ENCODE peak calls at places on chromosomes 1 and 21, in ten cellular contexts. I, L, V, X, S, A, W, Q, P and N are unnamed samples.

GRCh38 chr1:16075337-16076002 is 2.0 kb upstream of the FAM131C start:
- DNase-seq in A (no peak), L (peak), P (peak), X (no peak), S (no peak), I (peak), V (no peak), W (peak), Q (peak), N (peak)

GRCh38 chr1:34266127-34266951 is 89.6 kb downstream of the C1orf94 start:
- DNase-seq in I (no peak), Q (no peak), V (no peak), X (no peak), S (no peak), L (no peak), W (no peak), A (no peak), P (no peak), N (no peak)

GRCh38 chr1:234553241-234554156 is 56.5 kb downstream of the IRF2BP2 start:
- DNase-seq in V (no peak), A (no peak), S (no peak), P (no peak), W (peak), Q (peak), X (no peak), I (no peak), L (no peak), N (no peak)

GRCh38 chr1:10209590-10209904 is 823 bp upstream of the KIF1B start:
- DNase-seq in V (no peak), A (no peak), I (no peak), W (no peak), L (no peak), X (no peak), S (no peak), Q (no peak), P (no peak), N (no peak)

GRCh38 chr1:17984510-17985085 is 123.0 kb upstream of the IGSF21 start:
- DNase-seq in I (no peak), L (no peak), Q (no peak), P (no peak), A (peak), S (no peak), W (peak), X (peak), V (peak), N (peak)

GRCh38 chr1:183092350-183092749 is 69.1 kb downstream of the LAMC1 start:
- DNase-seq in A (no peak), X (no peak), L (no peak), W (no peak), S (no peak), I (no peak), P (no peak), V (no peak), Q (no peak), N (no peak)

GRCh38 chr1:29282924-29283803 is 46.8 kb downstream of the PTPRU start:
- DNase-seq in V (peak), W (peak), S (no peak), P (no peak), X (no peak), L (peak), Q (peak), A (peak), I (no peak), N (peak)

GRCh38 chr1:9900142-9901043 is 9.7 kb downstream of the CTNNBIP1 start:
- DNase-seq in V (peak), I (peak), P (peak), A (peak), S (no peak), X (peak), L (no peak), Q (no peak), W (no peak), N (no peak)

GRCh38 chr1:190949932-190950331 is 472.3 kb upstream of the BRINP3 start:
- DNase-seq in W (peak), Q (peak), S (no peak), X (no peak), A (no peak), L (no peak), V (no peak), P (no peak), I (no peak), N (no peak)

GRCh38 chr1:82367456-82367855 is 566.7 kb downstream of the ADGRL2 start:
- DNase-seq in S (no peak), L (no peak), Q (no peak), A (no peak), X (no peak), V (no peak), W (no peak), P (no peak), I (no peak), N (no peak)

GRCh38 chr1:196527941-196528340 is 80.3 kb downstream of the KCNT2 start:
- DNase-seq in A (no peak), Q (no peak), L (no peak), X (no peak), I (no peak), S (no peak), P (no peak), W (no peak), V (no peak), N (no peak)

GRCh38 chr1:203116048-203116810 is 11.3 kb upstream of the ADORA1 start:
- DNase-seq in I (no peak), L (no peak), V (no peak), Q (no peak), A (no peak), W (no peak), P (no peak), X (no peak), S (no peak), N (peak)

GRCh38 chr1:68010094-68010493 is 40.3 kb downstream of the DIRAS3 start:
- DNase-seq in L (no peak), A (no peak), I (no peak), P (no peak), V (no peak), S (no peak), Q (peak), W (peak), X (no peak), N (peak)

GRCh38 chr1:35883681-35884155 is 709 bp downstream of the AGO1 start:
- DNase-seq in A (peak), Q (peak), W (peak), V (peak), S (peak), L (peak), X (peak), P (peak), I (peak), N (no peak)

GRCh38 chr21:41488080-41488479 is 19.9 kb downstream of the TMPRSS2 start:
- DNase-seq in L (no peak), X (peak), P (no peak), A (peak), I (no peak), W (no peak), Q (no peak), S (no peak), V (no peak), N (no peak)

GRCh38 chr1:165592945-165593823 is 37.9 kb upstream of the MGST3 start:
- DNase-seq in V (peak), I (peak), P (peak), Q (peak), L (peak), S (peak), X (peak), W (peak), A (peak), N (peak)

GRCh38 chr1:210646258-210646616 is 317.5 kb downstream of the HHAT start:
- DNase-seq in W (no peak), S (no peak), L (no peak), P (no peak), A (no peak), I (no peak), V (no peak), X (no peak), Q (no peak), N (no peak)

GRCh38 chr1:29304025-29304684 is 67.8 kb downstream of the PTPRU start:
- DNase-seq in W (no peak), P (no peak), V (no peak), X (no peak), A (no peak), S (no peak), Q (no peak), I (no peak), L (no peak), N (no peak)

GRCh38 chr1:153428073-153428638 is 11.8 kb downstream of the S100A7A start:
- DNase-seq in P (no peak), S (no peak), W (no peak), Q (no peak), X (no peak), I (no peak), L (no peak), A (no peak), V (no peak), N (no peak)

DNA sequence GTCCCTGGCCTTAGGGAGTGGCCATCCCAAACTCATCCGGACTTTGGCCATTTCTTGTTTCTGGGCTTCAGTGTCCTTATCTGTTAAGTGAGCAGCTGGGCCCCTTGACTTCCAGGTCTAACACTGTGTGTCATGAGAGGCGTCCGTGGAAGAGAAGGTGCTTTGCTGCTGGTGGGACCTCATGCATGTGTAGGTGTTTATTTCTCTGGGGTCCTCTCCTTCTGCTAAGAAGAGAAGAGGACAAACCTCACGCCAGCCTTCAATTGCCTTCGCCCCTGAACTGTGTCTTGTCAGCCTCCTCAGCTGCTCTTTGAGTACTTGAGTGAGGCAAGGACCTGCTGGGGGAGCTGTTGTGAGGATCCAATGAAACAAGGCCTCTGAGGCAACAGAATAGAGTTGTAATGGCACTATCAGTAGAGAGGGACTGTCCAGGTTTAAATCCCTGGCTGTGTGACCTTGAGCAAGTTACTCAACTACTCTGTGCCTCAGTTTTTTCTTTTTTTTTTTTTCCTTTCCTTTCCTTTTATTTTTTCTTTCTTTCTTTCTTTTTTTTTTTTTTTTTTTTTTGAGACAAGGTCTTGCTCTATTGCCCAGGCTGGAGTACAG is 72.4 kb downstream of the RUNX3 start:
- DNase-seq in W (no peak), A (no peak), P (no peak), S (no peak), Q (no peak), X (no peak), V (no peak), I (no peak), L (no peak), N (no peak)
- TF ChIP-seq CTCF in W (no peak), A (no peak), P (no peak), S (no peak), Q (no peak), X (no peak), V (no peak), I (no peak), L (no peak), N (no peak)

DNA sequence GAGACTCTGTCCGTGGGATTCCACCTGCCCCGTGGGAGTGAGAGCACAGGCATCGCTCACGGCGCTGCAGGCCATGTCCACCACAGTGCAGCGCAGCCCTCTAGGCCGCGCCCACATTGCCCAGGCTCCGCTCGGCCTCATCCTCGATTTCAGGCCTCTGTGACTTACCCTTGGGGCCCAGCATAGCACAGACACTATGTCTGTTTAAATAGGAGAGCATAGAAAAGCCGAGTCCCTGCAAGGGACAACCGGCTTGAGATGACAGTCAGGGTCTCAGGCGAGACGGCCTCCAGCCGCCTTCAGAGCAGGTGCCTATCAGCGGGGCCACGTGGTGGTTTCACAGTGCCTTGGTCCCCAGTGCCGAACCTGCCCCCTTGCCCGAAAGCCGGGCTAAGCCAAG is 56.9 kb upstream of the POFUT2 start:
- DNase-seq in S (no peak), V (no peak), W (no peak), Q (no peak), A (no peak), P (no peak), X (no peak), L (no peak), I (no peak), N (no peak)
- TF ChIP-seq CTCF in S (no peak), V (no peak), W (no peak), Q (no peak), A (no peak), P (no peak), X (no peak), L (no peak), I (no peak), N (no peak)

GRCh38 chr1:2822621-2823145 is 21.2 kb upstream of the TTC34 start:
- DNase-seq in P (no peak), S (no peak), W (no peak), Q (no peak), I (no peak), V (no peak), A (no peak), X (no peak), L (no peak), N (no peak)

GRCh38 chr1:2823921-2824660 is 22.6 kb upstream of the TTC34 start:
- DNase-seq in V (no peak), A (no peak), W (no peak), P (no peak), I (no peak), Q (no peak), X (no peak), L (no peak), S (no peak), N (no peak)

GRCh38 chr1:2821373-2821955 is 20.0 kb upstream of the TTC34 start:
- DNase-seq in S (no peak), W (no peak), P (no peak), V (no peak), L (no peak), Q (no peak), X (no peak), I (no peak), A (no peak), N (no peak)

GRCh38 chr1:2820731-2821372 is 19.4 kb upstream of the TTC34 start:
- DNase-seq in W (no peak), P (no peak), X (no peak), S (no peak), A (no peak), L (no peak), Q (no peak), V (no peak), I (no peak), N (no peak)

GRCh38 chr1:2821970-2822620 is 20.6 kb upstream of the TTC34 start:
- DNase-seq in S (peak), P (peak), I (peak), Q (no peak), L (peak), W (no peak), V (peak), X (peak), A (peak), N (no peak)
- TF ChIP-seq CTCF in S (peak), P (peak), I (peak), Q (no peak), L (no peak), W (no peak), V (peak), X (peak), A (peak), N (no peak)

GRCh38 chr1:6495540-6496359 is 4.3 kb upstream of the PLEKHG5 start:
- DNase-seq in S (no peak), W (no peak), A (no peak), X (no peak), L (no peak), I (no peak), Q (no peak), V (no peak), P (no peak), N (no peak)

GRCh38 chr1:6496890-6497214 is 5.4 kb upstream of the PLEKHG5 start:
- DNase-seq in L (no peak), Q (no peak), V (no peak), A (no peak), I (no peak), X (no peak), S (no peak), P (no peak), W (no peak), N (no peak)

GRCh38 chr1:6495041-6495441 is 3.6 kb upstream of the PLEKHG5 start:
- DNase-seq in W (no peak), L (no peak), X (no peak), P (no peak), Q (no peak), S (no peak), A (no peak), V (no peak), I (no peak), N (no peak)

GRCh38 chr1:6497215-6497866 is 5.9 kb upstream of the PLEKHG5 start:
- DNase-seq in L (peak), P (no peak), I (no peak), Q (peak), V (no peak), A (peak), X (peak), S (peak), W (peak), N (no peak)

DNA sequence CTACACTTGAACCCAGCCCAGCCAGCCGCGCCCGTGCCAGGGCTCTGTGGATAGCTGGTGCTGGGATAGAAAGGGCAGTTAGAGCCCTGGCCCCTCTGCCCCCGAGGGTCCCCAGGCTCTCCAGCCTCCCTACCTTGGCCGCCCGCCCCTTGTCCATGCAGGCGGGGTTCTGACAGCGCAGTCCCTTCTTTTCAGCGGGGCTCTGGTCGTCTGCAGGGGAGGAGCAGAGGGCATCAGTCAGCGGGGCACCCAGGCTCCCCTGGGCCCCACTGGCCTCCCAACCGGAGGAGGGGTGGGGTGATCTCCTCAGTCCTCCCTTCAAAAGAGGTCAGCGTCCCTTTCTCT is 4.9 kb upstream of the PLEKHG5 start:
- DNase-seq in A (no peak), X (no peak), W (no peak), V (no peak), P (no peak), L (no peak), S (no peak), Q (no peak), I (no peak), N (no peak)
- TF ChIP-seq CTCF in A (no peak), X (no peak), W (no peak), V (no peak), P (no peak), L (no peak), S (no peak), Q (no peak), I (no peak), N (no peak)

DNA sequence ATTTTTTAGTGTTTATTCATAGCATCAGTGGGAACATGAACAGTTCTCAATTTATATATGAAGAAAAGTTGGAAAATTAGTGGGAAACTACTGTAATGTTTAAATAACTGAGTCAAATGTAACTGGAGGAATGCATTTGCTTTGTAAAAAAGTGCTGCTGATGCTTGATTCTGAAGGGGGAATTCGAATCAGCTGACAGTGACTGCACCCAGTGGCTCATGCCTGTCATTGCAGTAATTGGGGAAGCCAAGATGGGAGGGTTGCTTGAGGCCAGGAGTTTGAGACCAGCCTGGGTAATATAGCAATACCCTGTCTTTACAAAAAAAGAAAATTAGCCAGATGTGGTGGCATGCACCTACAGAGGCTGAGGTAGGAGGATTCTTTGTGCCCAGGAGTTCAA is 398.4 kb downstream of the ZP4 start:
- DNase-seq in I (no peak), W (no peak), A (no peak), S (no peak), L (no peak), V (no peak), X (no peak), P (no peak), Q (no peak), N (peak)
- TF ChIP-seq CTCF in I (no peak), W (no peak), A (no peak), S (no peak), L (no peak), V (no peak), X (no peak), P (peak), Q (no peak), N (peak)

DNA sequence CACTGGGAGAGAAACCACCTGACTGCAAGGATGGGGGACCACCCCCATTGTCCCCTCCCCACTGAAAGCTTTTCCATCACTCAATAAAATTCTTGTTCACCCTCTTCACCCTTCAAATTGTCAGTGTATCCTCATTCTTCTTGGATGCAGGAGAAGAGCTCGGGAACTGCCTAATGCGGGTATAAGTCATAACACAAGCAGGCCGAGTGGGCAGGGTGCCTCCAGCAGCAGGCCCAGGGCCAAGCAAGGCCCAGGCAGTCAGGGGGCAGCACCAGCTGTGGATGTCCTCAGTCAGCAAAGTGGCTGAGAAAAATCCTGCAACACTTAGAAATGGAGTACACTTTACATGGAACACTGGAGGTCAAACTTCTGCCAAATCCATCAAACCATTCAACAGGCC is 33.7 kb upstream of the SLC35A3 start:
- DNase-seq in W (no peak), I (no peak), P (no peak), V (no peak), A (no peak), S (no peak), L (no peak), X (no peak), Q (no peak), N (no peak)
- TF ChIP-seq CTCF in W (no peak), I (no peak), P (no peak), V (no peak), A (no peak), S (no peak), L (no peak), X (no peak), Q (no peak), N (no peak)